ENCODE peak calls at places on chromosomes 16 and 17, in four cellular contexts. E is vagina, V is left ventricle myocardium inferior, M is psoas muscle. Q is an unnamed sample.

GRCh38 chr17:34308376-34308775 is 10.9 kb upstream of the CCL8 start:
- DNase-seq in M (no peak), E (no peak), V (no peak), Q (no peak)

GRCh38 chr17:81018044-81018802 is 16.7 kb upstream of the BAIAP2 start:
- DNase-seq in E (no peak), M (peak; percentile 21), V (no peak), Q (no peak)

GRCh38 chr16:65889533-65889966 is 476.9 kb upstream of the CDH5 start:
- DNase-seq in V (no peak), M (no peak), E (no peak), Q (no peak)

GRCh38 chr17:66411498-66411897 is 109.1 kb downstream of the PRKCA start:
- DNase-seq in M (no peak), E (no peak), V (no peak), Q (no peak)

GRCh38 chr16:53600076-53600475 is 97.1 kb upstream of the AKTIP start:
- DNase-seq in M (no peak), V (no peak), E (no peak), Q (no peak)

GRCh38 chr17:39194089-39194984 is 3.1 kb downstream of the CACNB1 start:
- DNase-seq in M (peak; percentile 91), V (peak; percentile 68), E (no peak), Q (peak; percentile 88)

GRCh38 chr17:44781553-44782348 is 23.0 kb downstream of the ADAM11 start:
- DNase-seq in M (no peak), E (no peak), V (peak; percentile 60), Q (no peak)

GRCh38 chr17:79410681-79411080 is 200.2 kb downstream of the RBFOX3 start:
- DNase-seq in V (no peak), M (no peak), E (no peak), Q (no peak)

GRCh38 chr17:70976447-70976846 is 807.1 kb downstream of the KCNJ2 start:
- DNase-seq in V (no peak), M (no peak), E (no peak), Q (no peak)

GRCh38 chr17:33908363-33909064 is 346.6 kb upstream of the CCL2 start:
- DNase-seq in M (no peak), V (no peak), E (no peak), Q (no peak)

GRCh38 chr17:36870618-36871002 is 66.7 kb upstream of the LHX1 start:
- DNase-seq in E (no peak), M (no peak), V (no peak), Q (no peak)

GRCh38 chr16:60741810-60742209 is 1294.4 kb downstream of the CDH8 start:
- DNase-seq in V (no peak), M (no peak), E (no peak), Q (no peak)

GRCh38 chr16:29680180-29680598 is 1.2 kb downstream of the QPRT start:
- DNase-seq in E (no peak), M (no peak), V (no peak), Q (no peak)

GRCh38 chr16:31529398-31530312 is 2.0 kb downstream of the AHSP start:
- DNase-seq in V (no peak), E (no peak), M (no peak), Q (no peak)

GRCh38 chr17:80725532-80725931 is 180.9 kb downstream of the RPTOR start:
- DNase-seq in E (no peak), M (no peak), V (no peak), Q (no peak)

GRCh38 chr17:50758989-50759544 is 8.3 kb downstream of the ANKRD40CL start:
- DNase-seq in E (no peak), V (no peak), M (no peak), Q (no peak)

GRCh38 chr17:7856081-7856791 is 1.1 kb downstream of the NAA38 start:
- DNase-seq in M (peak; percentile 66), V (peak; percentile 75), E (peak; percentile 93), Q (no peak)

GRCh38 chr16:68707341-68708152 is 29.5 kb upstream of the CDH1 start:
- DNase-seq in V (peak; percentile 38), E (no peak), M (no peak), Q (no peak)

GRCh38 chr16:72001180-72001890 is 1.1 kb upstream of the PKD1L3 start:
- DNase-seq in E (no peak), V (no peak), M (no peak), Q (no peak)

GRCh38 chr17:66348605-66349165 is 46.3 kb downstream of the PRKCA start:
- DNase-seq in V (no peak), E (no peak), M (no peak), Q (peak; percentile 24)

GRCh38 chr17:35287286-35287811 is 44.5 kb downstream of the SLFN5 start:
- DNase-seq in M (no peak), V (no peak), E (no peak), Q (no peak)

GRCh38 chr17:10738516-10739258 is 8.9 kb upstream of the TMEM220 start:
- DNase-seq in M (no peak), E (no peak), V (no peak), Q (no peak)

GRCh38 chr16:51139568-51139967 is 11.5 kb downstream of the SALL1 start:
- DNase-seq in M (no peak), E (no peak), V (no peak), Q (no peak)

GRCh38 chr17:3002538-3003301 is 60.7 kb downstream of the OR1D5 start:
- DNase-seq in M (no peak), V (no peak), E (no peak), Q (no peak)

GRCh38 chr16:26985100-26986065 is 81.3 kb upstream of the C16orf82 start:
- DNase-seq in E (no peak), V (no peak), M (no peak), Q (no peak)

GRCh38 chr17:6394055-6394454 is 40.9 kb downstream of the AIPL1 start:
- DNase-seq in V (no peak), E (no peak), M (no peak), Q (no peak)

GRCh38 chr16:14509055-14509454 is 121.0 kb downstream of the PARN start:
- DNase-seq in M (no peak), V (no peak), E (no peak), Q (no peak)

GRCh38 chr17:38747385-38748328 is 479 bp downstream of the PCGF2 start:
- DNase-seq in V (peak; percentile 64), M (peak; percentile 52), E (no peak), Q (no peak)

GRCh38 chr17:75032896-75033294 is 13.9 kb downstream of the ATP5PD start:
- DNase-seq in M (peak; percentile 30), V (no peak), E (no peak), Q (no peak)

GRCh38 chr17:75030161-75030560 is 16.6 kb downstream of the ATP5PD start:
- DNase-seq in V (no peak), E (no peak), M (no peak), Q (no peak)

GRCh38 chr17:75033346-75034235 is 13.2 kb downstream of the ATP5PD start:
- DNase-seq in M (peak; percentile 88), E (no peak), V (peak; percentile 90), Q (peak; percentile 76)

GRCh38 chr17:75034236-75034908 is 12.4 kb downstream of the ATP5PD start:
- DNase-seq in V (peak; percentile 83), M (peak; percentile 86), E (no peak), Q (peak; percentile 77)

GRCh38 chr17:75031972-75032895 is 14.5 kb downstream of the ATP5PD start:
- DNase-seq in E (no peak), M (peak; percentile 76), V (peak; percentile 63), Q (peak; percentile 47)
- H3K4me3 ChIP-seq in E (peak overlapping the region; percentile 81), M (peak overlapping the region; percentile 78), V (peak overlapping the region; percentile 82), Q (peak overlapping the region; percentile 68)

GRCh38 chr17:48546924-48547838 is 2.3 kb upstream of the HOXB2 start:
- DNase-seq in E (no peak), M (no peak), V (no peak), Q (no peak)
- H3K4me1 ChIP-seq in E (peaks cover 34% of the 10 kb centered on the region), M (peaks cover 5% of the 10 kb centered on the region), V (peaks cover 33% of the 10 kb centered on the region), Q (peaks cover 32% of the 10 kb centered on the region)

GRCh38 chr17:72305964-72306551 is 185.2 kb downstream of the SOX9 start:
- DNase-seq in M (peak; percentile 59), E (no peak), V (peak; percentile 33), Q (peak; percentile 35)
- H3K4me3 ChIP-seq in M (no peak overlapping the region), E (no peak overlapping the region), V (no peak overlapping the region), Q (no peak overlapping the region)

GRCh38 chr16:86531193-86531550 is 20.8 kb downstream of the FOXF1 start:
- DNase-seq in M (peak; percentile 55), V (peak; percentile 67), E (no peak), Q (no peak)
- H3K4me1 ChIP-seq in M (no peaks in the 10 kb centered on the region), V (peaks cover 14% of the 10 kb centered on the region), E (no peaks in the 10 kb centered on the region), Q (peaks cover 18% of the 10 kb centered on the region)

DNA sequence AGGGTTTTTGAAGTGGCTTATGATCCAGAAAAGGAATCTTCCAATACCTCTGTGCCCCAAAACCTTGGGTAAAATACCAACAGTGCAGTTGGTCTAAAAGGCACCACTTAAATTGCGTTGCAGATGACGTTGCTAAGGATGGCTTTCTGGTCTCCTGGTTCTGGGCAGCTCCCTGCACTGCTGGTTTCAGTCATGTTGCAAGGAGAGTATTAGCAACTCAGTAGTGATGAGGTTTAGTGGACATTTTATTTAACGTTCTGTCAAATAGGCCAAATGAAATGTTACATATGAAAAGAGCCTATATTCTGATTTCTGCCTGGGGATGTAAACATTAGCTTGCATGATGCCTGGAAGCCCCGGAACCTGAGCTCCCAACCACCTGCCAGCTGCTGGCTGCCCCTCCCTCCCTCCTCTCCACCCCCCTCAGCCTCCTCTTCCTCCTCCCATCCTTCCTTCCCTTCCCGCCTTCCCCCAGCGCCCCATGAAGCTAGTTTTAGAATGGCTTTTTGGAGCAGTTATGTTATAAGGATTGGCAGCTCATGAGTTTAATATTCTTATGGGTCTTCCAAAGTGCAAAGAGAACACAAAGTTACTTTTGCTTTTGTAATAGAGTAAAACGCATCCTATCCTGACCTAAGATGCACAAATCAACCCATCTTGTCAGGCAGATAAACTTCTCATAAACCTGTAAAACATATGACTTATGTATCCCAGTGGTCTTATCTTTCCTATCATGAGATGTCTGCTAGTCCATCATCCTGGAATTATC is 20.7 kb downstream of the CD7 start:
- DNase-seq in V (no peak), E (no peak), M (no peak), Q (peak; percentile 61)
- H3K4me3 ChIP-seq in V (peak overlapping the region; percentile 65), E (peak overlapping the region; percentile 51), M (peak overlapping the region; percentile 67), Q (peak overlapping the region; percentile 9)

GRCh38 chr17:47696717-47697642 is 3.0 kb downstream of the TBKBP1 start:
- DNase-seq in M (no peak), V (no peak), E (no peak), Q (peak; percentile 9)
- H3K4me1 ChIP-seq in M (peaks cover 12% of the 10 kb centered on the region), V (peaks cover 49% of the 10 kb centered on the region), E (peaks cover 35% of the 10 kb centered on the region), Q (peaks cover 17% of the 10 kb centered on the region)

DNA sequence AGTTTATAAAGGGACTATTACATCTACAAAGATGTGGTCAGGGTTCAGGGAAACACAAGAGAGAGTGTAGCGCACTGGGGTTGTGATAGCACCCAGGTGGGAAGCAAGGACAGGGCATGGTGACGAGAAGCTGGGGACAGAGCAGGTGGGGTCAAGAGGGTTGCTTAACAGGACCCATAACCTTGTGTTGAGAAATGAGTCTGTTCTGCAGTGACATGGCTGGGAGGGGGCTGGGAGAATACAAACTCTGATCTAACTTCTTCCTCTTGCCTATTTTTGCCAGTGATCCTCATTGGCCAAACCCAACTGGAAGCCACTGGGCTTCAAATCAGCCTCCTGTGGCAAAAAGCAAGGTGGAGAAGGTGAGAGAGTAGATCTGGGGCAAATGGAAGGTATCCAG is 76.7 kb upstream of the ZFHX3 start:
- DNase-seq in V (no peak), E (no peak), M (no peak), Q (no peak)
- H3K4me3 ChIP-seq in V (no peak overlapping the region), E (no peak overlapping the region), M (no peak overlapping the region), Q (no peak overlapping the region)

GRCh38 chr16:85778873-85779272 is 20.5 kb downstream of the EMC8 start:
- DNase-seq in M (no peak), E (no peak), V (no peak), Q (no peak)
- H3K4me1 ChIP-seq in M (peaks cover 17% of the 10 kb centered on the region), E (peaks cover 10% of the 10 kb centered on the region), V (peaks cover 11% of the 10 kb centered on the region), Q (peaks cover 9% of the 10 kb centered on the region)

GRCh38 chr17:27384261-27384701 is 72.0 kb upstream of the KSR1 start:
- DNase-seq in E (no peak), M (peak; percentile 73), V (peak; percentile 68), Q (peak; percentile 56)
- H3K4me3 ChIP-seq in E (no peak overlapping the region), M (no peak overlapping the region), V (no peak overlapping the region), Q (no peak overlapping the region)

Q was measured in gastrocnemius medialis.